ENCODE peak calls at places on chromosomes 7 and 10, in seven cellular contexts. K is transverse colon, X is left ventricle myocardium inferior, T is mammary epithelial cell, Z is tibial nerve, Q is tibial artery, P is neural crest cell. N is an unnamed sample.

GRCh38 chr10:90413196-90413595 is 444.6 kb downstream of the HTR7 start:
- DNase-seq in T (peak; percentile 25), K (no peak), P (no peak), X (no peak), Q (no peak), Z (no peak), N (no peak)

GRCh38 chr10:6473901-6474370 is 106.1 kb downstream of the PRKCQ start:
- DNase-seq in K (no peak), Z (no peak), Q (no peak), X (no peak), P (no peak), T (peak; percentile 6), N (no peak)

GRCh38 chr7:102395958-102396709 is at the start of gene PRKRIP1:
- DNase-seq in T (peak; percentile 89), K (peak; percentile 89), X (peak; percentile 82), P (peak; percentile 74), Z (peak; percentile 66), Q (peak; percentile 81), N (peak; percentile 77)

GRCh38 chr10:93471110-93471651 is 11.0 kb downstream of the MYOF start:
- DNase-seq in T (peak; percentile 90), Q (no peak), P (no peak), X (no peak), K (no peak), Z (no peak), N (no peak)

GRCh38 chr10:58436071-58436470 is 50.9 kb downstream of the TFAM start:
- DNase-seq in Z (no peak), K (no peak), T (peak; percentile 91), X (no peak), Q (no peak), P (no peak), N (no peak)

GRCh38 chr7:113247198-113247597 is 128.8 kb upstream of the SMIM30 start:
- DNase-seq in X (no peak), Z (no peak), Q (no peak), K (no peak), P (no peak), T (no peak), N (no peak)

GRCh38 chr10:108250954-108251620 is 1086.6 kb upstream of the SORCS1 start:
- DNase-seq in X (no peak), T (peak; percentile 54), Z (no peak), K (no peak), Q (no peak), P (no peak), N (no peak)

GRCh38 chr10:113283189-113283588 is 269.7 kb upstream of the HABP2 start:
- DNase-seq in P (no peak), K (no peak), T (no peak), X (no peak), Q (no peak), Z (no peak), N (no peak)

GRCh38 chr7:99278180-99278579 is 5.5 kb downstream of the MYH16 start:
- DNase-seq in X (no peak), Q (no peak), T (no peak), K (no peak), P (no peak), Z (no peak), N (no peak)

GRCh38 chr10:29998142-29998808 is 61.1 kb downstream of the JCAD start:
- DNase-seq in Z (peak; percentile 57), P (peak; percentile 83), T (peak; percentile 68), K (peak; percentile 76), Q (peak; percentile 77), X (peak; percentile 73), N (peak; percentile 76)

GRCh38 chr7:101624246-101625000 is 4.7 kb downstream of the MYL10 start:
- DNase-seq in P (no peak), Q (no peak), K (no peak), X (no peak), T (no peak), Z (no peak), N (no peak)

GRCh38 chr7:93882481-93882880 is 8.1 kb downstream of the TFPI2 start:
- DNase-seq in K (no peak), T (no peak), Q (no peak), X (no peak), Z (no peak), P (no peak), N (no peak)

GRCh38 chr7:17661982-17662585 is 278.2 kb downstream of the SNX13 start:
- DNase-seq in T (peak; percentile 92), X (no peak), Q (no peak), P (no peak), Z (no peak), K (no peak), N (no peak)

GRCh38 chr7:138116892-138117291 is 40.6 kb downstream of the AKR1D1 start:
- DNase-seq in Z (no peak), Q (no peak), T (no peak), K (no peak), X (no peak), P (no peak), N (no peak)

GRCh38 chr7:55073051-55073511 is 54.3 kb downstream of the EGFR start:
- DNase-seq in Z (no peak), Q (no peak), T (peak; percentile 44), K (no peak), P (no peak), X (no peak), N (no peak)

GRCh38 chr10:63464402-63465292 is 1.1 kb downstream of the JMJD1C start:
- DNase-seq in P (no peak), Z (no peak), Q (no peak), K (no peak), X (no peak), T (peak; percentile 62), N (no peak)

GRCh38 chr7:87712571-87712970 is 84.4 kb downstream of the RUNDC3B start:
- DNase-seq in P (no peak), X (no peak), Q (no peak), K (no peak), T (no peak), Z (no peak), N (no peak)

GRCh38 chr7:26843696-26844095 is 20.7 kb downstream of the SKAP2 start:
- DNase-seq in T (peak; percentile 16), Z (no peak), X (no peak), Q (no peak), P (no peak), K (no peak), N (no peak)
- TF ChIP-seq CTCF in T (no peak), Z (no peak), X (no peak), Q (no peak), P (no peak), K (no peak), N (no peak)

GRCh38 chr10:125550362-125550761 is 132.6 kb downstream of the TEX36 start:
- DNase-seq in Z (no peak), X (no peak), P (no peak), Q (no peak), K (no peak), T (no peak), N (no peak)

GRCh38 chr10:125548878-125549277 is 134.1 kb downstream of the TEX36 start:
- DNase-seq in X (no peak), K (no peak), T (no peak), Z (no peak), P (no peak), Q (no peak), N (no peak)

GRCh38 chr10:125547010-125547650 is 135.8 kb downstream of the TEX36 start:
- DNase-seq in P (no peak), K (no peak), Q (no peak), X (no peak), Z (no peak), T (no peak), N (no peak)

GRCh38 chr10:125549656-125550055 is 133.3 kb downstream of the TEX36 start:
- DNase-seq in P (no peak), Q (no peak), K (no peak), Z (no peak), T (no peak), X (no peak), N (no peak)

GRCh38 chr10:125548356-125548755 is 134.6 kb downstream of the TEX36 start:
- DNase-seq in Z (no peak), X (no peak), T (peak; percentile 9), P (no peak), Q (no peak), K (no peak), N (no peak)
- TF ChIP-seq CTCF in Z (no peak), X (no peak), T (no peak), P (no peak), Q (no peak), K (no peak), N (no peak)

GRCh38 chr7:50400114-50400513 is 50.0 kb downstream of the FIGNL1 start:
- DNase-seq in Z (no peak), K (no peak), X (no peak), Q (no peak), T (no peak), P (no peak), N (no peak)

GRCh38 chr7:50406935-50407334 is 43.2 kb downstream of the FIGNL1 start:
- DNase-seq in X (no peak), T (no peak), P (no peak), Q (no peak), K (no peak), Z (no peak), N (no peak)

GRCh38 chr7:50405246-50405645 is 44.9 kb downstream of the FIGNL1 start:
- DNase-seq in X (no peak), Z (no peak), Q (no peak), T (no peak), K (no peak), P (no peak), N (no peak)

GRCh38 chr7:50399635-50400034 is 50.5 kb downstream of the FIGNL1 start:
- DNase-seq in Q (no peak), Z (no peak), K (no peak), P (no peak), X (no peak), T (no peak), N (no peak)

DNA sequence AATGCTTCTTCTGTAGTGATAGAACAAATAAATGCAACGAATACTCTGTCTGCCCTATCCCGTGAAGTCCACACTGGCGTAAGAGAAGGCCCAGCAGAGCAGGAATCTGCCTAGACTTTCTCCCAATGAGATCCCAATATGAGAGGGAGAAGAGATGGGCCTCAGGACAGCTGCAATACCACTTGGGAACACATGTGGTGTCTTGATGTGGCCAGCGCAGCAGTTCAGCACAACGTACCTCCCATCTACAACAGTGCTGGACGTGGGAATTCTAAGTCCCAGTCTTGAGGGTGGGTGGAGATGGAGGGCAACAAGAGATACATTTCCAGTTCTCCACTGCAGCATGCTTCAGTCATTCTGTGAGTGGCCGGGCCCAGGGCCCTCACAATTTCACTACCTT is 45.8 kb downstream of the FIGNL1 start:
- DNase-seq in Q (no peak), Z (no peak), P (no peak), T (no peak), K (no peak), X (no peak), N (no peak)
- TF ChIP-seq CTCF in Q (no peak), Z (no peak), P (no peak), T (no peak), K (no peak), X (no peak), N (no peak)

GRCh38 chr7:45402480-45403218 is 171.5 kb upstream of the ADCY1 start:
- DNase-seq in K (no peak), T (peak; percentile 78), Z (no peak), X (no peak), P (no peak), Q (no peak), N (no peak)

GRCh38 chr7:45410893-45411292 is 163.3 kb upstream of the ADCY1 start:
- DNase-seq in Q (no peak), P (no peak), Z (no peak), T (no peak), K (no peak), X (no peak), N (no peak)

GRCh38 chr7:45408407-45408737 is 165.8 kb upstream of the ADCY1 start:
- DNase-seq in Q (no peak), K (no peak), P (no peak), T (no peak), X (no peak), Z (no peak), N (no peak)

GRCh38 chr7:45404622-45405021 is 169.5 kb upstream of the ADCY1 start:
- DNase-seq in X (no peak), Q (no peak), T (no peak), K (no peak), P (no peak), Z (no peak), N (no peak)

GRCh38 chr7:45407730-45408406 is 166.3 kb upstream of the ADCY1 start:
- DNase-seq in P (no peak), K (no peak), X (no peak), Z (no peak), Q (no peak), T (no peak), N (no peak)
- TF ChIP-seq CTCF in P (peak; percentile 17), K (no peak), X (no peak), Z (no peak), Q (no peak), T (no peak), N (no peak)

N was measured in mesothelial cell of epicardium.